ENCODE peak calls at places on chromosomes 1 and 21, in eight cellular contexts. E is tibial artery, B is Karpas-422, V is NT2/D1, T is left lung, L is heart right ventricle, Q is fibroblast of lung, O is cardiac muscle cell. W is an unnamed sample. For H3K4me1, the result is how much of the 10 kb centered on the place peaks cover.

GRCh38 chr1:48069662-48070432 is 72.7 kb upstream of the TRABD2B start:
- DNase-seq in V (no peak), B (no peak), Q (no peak), E (peak), L (no peak), T (no peak), O (peak), W (no peak)

GRCh38 chr1:96987186-96987703 is 265.7 kb downstream of the PTBP2 start:
- DNase-seq in Q (no peak), E (no peak), B (no peak), V (no peak), T (no peak), L (no peak), O (peak), W (no peak)

GRCh38 chr1:42319871-42320484 is 15.1 kb downstream of the FOXJ3 start:
- DNase-seq in V (no peak), O (no peak), B (no peak), L (no peak), T (no peak), E (no peak), Q (no peak), W (no peak)

GRCh38 chr1:244028701-244029100 is 22.4 kb upstream of the ZBTB18 start:
- DNase-seq in E (no peak), T (no peak), O (no peak), Q (no peak), V (no peak), B (no peak), L (no peak), W (no peak)

GRCh38 chr1:56249244-56249643 is 330.1 kb downstream of the PLPP3 start:
- DNase-seq in E (no peak), L (no peak), Q (no peak), B (no peak), T (no peak), O (no peak), V (no peak), W (no peak)

GRCh38 chr1:159921251-159921650 is 4.1 kb downstream of the TAGLN2 start:
- DNase-seq in B (no peak), E (no peak), L (no peak), V (no peak), T (no peak), O (no peak), Q (no peak), W (no peak)

GRCh38 chr1:15758537-15758936 is at the start of gene FBLIM1:
- DNase-seq in V (no peak), O (peak), L (no peak), B (no peak), E (no peak), Q (no peak), T (no peak), W (no peak)

GRCh38 chr1:228004331-228004871 is 2.4 kb upstream of the WNT3A start:
- DNase-seq in B (peak), Q (no peak), V (peak), O (peak), T (no peak), L (peak), E (no peak), W (peak)

GRCh38 chr1:57485643-57486042 is 61.8 kb upstream of the DAB1 start:
- DNase-seq in T (no peak), V (no peak), B (peak), L (no peak), E (no peak), O (peak), Q (peak), W (no peak)

GRCh38 chr21:40841524-40842196 is 5.3 kb downstream of the DSCAM start:
- DNase-seq in V (peak), T (peak), B (no peak), Q (no peak), O (no peak), E (no peak), L (peak), W (no peak)

GRCh38 chr21:31176080-31176551 is 137.8 kb upstream of the KRTAP19-8 start:
- DNase-seq in B (no peak), T (no peak), O (no peak), L (no peak), E (no peak), V (no peak), Q (no peak), W (no peak)

GRCh38 chr1:109969907-109970306 is 14.7 kb upstream of the AHCYL1 start:
- DNase-seq in T (no peak), Q (no peak), L (no peak), B (no peak), O (no peak), E (no peak), V (no peak), W (no peak)

GRCh38 chr1:236673284-236673919 is 12.9 kb upstream of the ACTN2 start:
- DNase-seq in B (no peak), Q (peak), O (peak), L (no peak), E (no peak), V (no peak), T (no peak), W (no peak)

GRCh38 chr1:56643661-56644060 is 1.5 kb upstream of the PRKAA2 start:
- DNase-seq in B (no peak), T (no peak), O (no peak), L (no peak), Q (peak), V (no peak), E (no peak), W (no peak)

GRCh38 chr1:60573726-60574409 is 500.3 kb upstream of the C1orf87 start:
- DNase-seq in L (no peak), T (no peak), E (no peak), O (peak), Q (peak), V (peak), B (no peak), W (no peak)

GRCh38 chr21:42386034-42386591 is 9.7 kb downstream of the TMPRSS3 start:
- DNase-seq in T (no peak), E (no peak), L (no peak), V (no peak), Q (no peak), B (no peak), O (no peak), W (no peak)

GRCh38 chr1:36094621-36095061 is 5.9 kb downstream of the ADPRS start:
- DNase-seq in B (no peak), L (no peak), Q (no peak), E (peak), V (no peak), T (no peak), O (no peak), W (no peak)

GRCh38 chr1:48246727-48247126 is 24.2 kb downstream of the SLC5A9 start:
- DNase-seq in E (no peak), L (peak), T (peak), B (no peak), Q (no peak), V (no peak), O (no peak), W (no peak)

GRCh38 chr1:109265016-109265415 is 15.7 kb downstream of the CELSR2 start:
- DNase-seq in L (no peak), E (no peak), V (no peak), T (no peak), Q (no peak), O (no peak), B (no peak), W (no peak)

GRCh38 chr1:32299327-32299726 is 7.4 kb downstream of the HDAC1 start:
- DNase-seq in T (no peak), B (no peak), L (no peak), Q (no peak), V (no peak), O (no peak), E (no peak), W (no peak)

GRCh38 chr1:213761845-213762407 is 225.8 kb upstream of the PROX1 start:
- DNase-seq in Q (no peak), T (no peak), E (no peak), V (peak), O (peak), L (no peak), B (no peak), W (no peak)

GRCh38 chr21:26614251-26614650 is 41.2 kb upstream of the CYYR1 start:
- DNase-seq in V (no peak), B (no peak), E (no peak), L (no peak), Q (peak), T (no peak), O (no peak), W (no peak)

GRCh38 chr1:172450524-172450885 is 6.6 kb upstream of the PIGC start:
- DNase-seq in E (no peak), L (no peak), B (no peak), V (no peak), T (no peak), O (no peak), Q (no peak), W (no peak)

GRCh38 chr1:239619190-239619589 is 232.8 kb downstream of the CHRM3 start:
- DNase-seq in Q (no peak), V (no peak), B (no peak), O (no peak), E (no peak), T (no peak), L (no peak), W (no peak)

GRCh38 chr1:12275370-12275769 is 45.5 kb downstream of the VPS13D start:
- DNase-seq in B (peak), E (no peak), V (peak), T (peak), Q (peak), L (peak), O (peak), W (no peak)

GRCh38 chr1:145961425-145962156 is 2.8 kb downstream of the ANKRD34A start:
- DNase-seq in L (peak), O (peak), Q (no peak), T (peak), E (peak), B (peak), V (no peak), W (peak)

GRCh38 chr21:38832664-38833063 is 26.9 kb downstream of the ETS2 start:
- DNase-seq in Q (no peak), B (no peak), V (no peak), L (no peak), T (no peak), E (no peak), O (no peak), W (no peak)

GRCh38 chr1:178282949-178283367 is 189.1 kb downstream of the RASAL2 start:
- DNase-seq in T (no peak), O (peak), V (no peak), L (no peak), Q (peak), E (no peak), B (no peak), W (no peak)

GRCh38 chr1:84855947-84856660 is 36.9 kb downstream of the LPAR3 start:
- DNase-seq in O (no peak), L (no peak), V (no peak), E (no peak), B (no peak), Q (no peak), T (no peak), W (no peak)

GRCh38 chr1:11610629-11611180 is 43.5 kb downstream of the FBXO2 start:
- DNase-seq in T (no peak), V (no peak), Q (no peak), E (no peak), L (no peak), B (no peak), O (no peak), W (no peak)

GRCh38 chr1:228804640-228805413 is 69.5 kb downstream of the RHOU start:
- DNase-seq in L (no peak), V (peak), Q (no peak), T (no peak), E (no peak), O (peak), B (no peak), W (no peak)

GRCh38 chr1:152520561-152521090 is 6.3 kb downstream of the CRCT1 start:
- DNase-seq in Q (no peak), O (no peak), T (no peak), B (no peak), V (no peak), L (no peak), E (no peak), W (no peak)

GRCh38 chr1:212712451-212713303 is 13.0 kb upstream of the BATF3 start:
- DNase-seq in E (no peak), Q (no peak), O (peak), V (no peak), L (no peak), B (no peak), T (no peak), W (no peak)

GRCh38 chr21:15051652-15052554 is 12.9 kb downstream of the NRIP1 start:
- DNase-seq in E (no peak), L (no peak), T (no peak), V (no peak), B (no peak), O (peak), Q (no peak), W (no peak)

GRCh38 chr1:153677718-153678518 is 570 bp upstream of the NPR1 start:
- DNase-seq in L (peak), O (peak), Q (peak), V (peak), E (peak), T (no peak), B (peak), W (no peak)

GRCh38 chr21:42645211-42646075 is 8.0 kb upstream of the PDE9A start:
- DNase-seq in L (no peak), O (no peak), B (no peak), V (no peak), T (no peak), Q (no peak), E (no peak), W (no peak)

GRCh38 chr1:204873176-204873575 is 2.5 kb downstream of the NFASC start:
- DNase-seq in V (no peak), E (no peak), B (no peak), T (no peak), L (no peak), O (no peak), Q (no peak), W (no peak)
- H3K4me1 ChIP-seq in V (under half), E (under half), B (under half), T (under half), L (under half), O (under half), Q (under half), W (half or more)

GRCh38 chr1:93129507-93130099 is 50.5 kb downstream of the MTF2 start:
- DNase-seq in O (no peak), L (no peak), V (no peak), T (no peak), B (no peak), E (no peak), Q (no peak), W (no peak)
- H3K4me1 ChIP-seq in O (under half), L (under half), V (under half), T (under half), B (under half), E (under half), Q (under half), W (under half)

DNA sequence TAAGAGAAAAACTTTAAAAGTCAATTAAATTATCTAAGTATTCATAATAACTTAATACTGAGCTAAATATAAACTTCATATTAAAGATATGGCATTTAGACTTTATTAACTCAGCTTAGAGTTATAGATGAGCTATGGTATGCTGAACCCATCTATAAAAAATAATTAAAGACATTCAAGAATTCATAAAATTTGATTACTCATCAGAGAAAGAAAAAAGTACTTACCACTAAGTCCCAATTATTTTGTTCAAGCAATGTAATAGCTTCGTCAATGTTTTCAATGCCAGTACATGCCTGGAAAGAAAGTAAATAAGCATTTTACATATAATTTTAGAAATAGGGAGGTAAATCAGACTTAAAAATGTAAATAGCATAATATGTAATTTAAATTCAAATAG is 102.4 kb downstream of the FAF1 start:
- DNase-seq in E (no peak), O (no peak), Q (no peak), B (no peak), L (no peak), T (no peak), V (no peak), W (no peak)
- H3K4me1 ChIP-seq in E (under half), O (under half), Q (under half), B (under half), L (under half), T (under half), V (under half), W (under half)

GRCh38 chr1:154955039-154955717 is 721 bp downstream of the PBXIP1 start:
- DNase-seq in O (peak), Q (peak), L (no peak), V (no peak), E (no peak), T (no peak), B (peak), W (no peak)

GRCh38 chr1:154953611-154954038 is 2.3 kb downstream of the PBXIP1 start:
- DNase-seq in B (no peak), L (no peak), E (no peak), V (no peak), O (no peak), T (no peak), Q (no peak), W (no peak)

GRCh38 chr1:154951901-154952657 is 3.8 kb downstream of the PBXIP1 start:
- DNase-seq in O (no peak), B (peak), Q (no peak), T (no peak), V (no peak), L (no peak), E (no peak), W (no peak)

GRCh38 chr1:154954541-154954940 is 1.4 kb downstream of the PBXIP1 start:
- DNase-seq in E (no peak), V (no peak), B (no peak), L (no peak), Q (no peak), T (no peak), O (no peak), W (no peak)

DNA sequence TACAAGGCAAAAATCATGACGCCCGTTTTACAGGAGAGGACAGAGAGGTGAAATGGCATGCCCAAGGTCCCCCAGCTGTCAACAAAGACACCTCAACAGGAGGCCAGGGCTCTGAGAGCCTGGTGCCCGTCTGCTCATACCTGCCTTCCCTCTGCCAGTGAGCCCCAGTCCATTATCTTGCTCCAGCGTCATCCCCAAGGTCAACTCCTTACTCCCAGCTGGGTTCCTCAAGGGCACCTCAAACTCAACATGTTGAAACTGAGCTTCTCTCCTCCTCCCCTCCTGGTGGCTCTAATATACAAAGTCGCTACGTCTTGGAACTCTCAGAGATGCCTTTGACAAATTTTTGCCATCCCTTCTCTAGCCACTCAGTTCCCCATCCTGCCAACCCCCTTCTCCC is 3.2 kb downstream of the PBXIP1 start:
- DNase-seq in V (no peak), B (no peak), Q (no peak), O (no peak), E (no peak), L (no peak), T (no peak), W (no peak)
- H3K4me1 ChIP-seq in V (under half), B (half or more), Q (under half), O (under half), E (under half), L (under half), T (half or more), W (under half)

DNA sequence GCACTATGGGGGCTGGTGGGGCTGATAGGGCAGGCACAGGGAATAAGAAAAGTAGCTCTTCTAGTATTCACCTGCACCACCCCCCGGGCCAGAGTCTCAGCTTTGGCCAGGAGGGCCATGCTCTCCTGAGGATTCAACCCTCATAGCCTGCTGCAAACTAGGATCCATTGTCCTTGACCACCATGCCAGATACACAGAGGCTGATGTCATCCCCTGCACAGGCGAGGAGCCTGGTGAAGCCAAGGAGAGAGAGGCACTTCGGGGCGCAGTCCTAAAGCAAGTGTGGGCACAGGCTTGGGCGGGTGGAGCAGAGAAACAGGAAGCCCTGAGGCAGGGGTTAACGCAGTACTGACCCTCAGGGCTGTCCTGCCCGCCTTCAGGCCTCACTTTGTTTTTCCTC is 29.5 kb downstream of the TMEM53 start:
- DNase-seq in E (no peak), L (no peak), V (no peak), B (no peak), T (no peak), O (no peak), Q (no peak), W (no peak)
- H3K4me1 ChIP-seq in E (under half), L (under half), V (under half), B (under half), T (under half), O (under half), Q (under half), W (under half)

DNA sequence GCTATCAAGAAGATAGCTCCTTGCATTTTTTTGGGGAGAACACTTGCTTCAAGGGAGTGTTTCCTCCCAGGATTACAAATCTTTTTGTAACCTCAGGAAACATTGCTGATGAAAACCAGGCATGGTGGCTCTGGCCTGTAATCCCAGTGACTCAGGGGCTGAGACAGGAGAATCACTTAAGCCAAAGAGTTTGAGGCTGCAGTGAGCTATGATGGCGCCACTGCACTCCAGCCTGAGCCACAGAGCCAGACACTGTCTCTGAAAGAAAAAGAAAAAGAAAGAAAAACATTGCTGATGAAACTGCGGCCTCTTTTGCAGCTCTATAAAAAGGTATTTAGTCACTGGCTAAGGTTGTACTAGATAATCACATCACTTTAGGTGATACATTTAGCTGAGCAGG is 7.3 kb downstream of the RNU1-2 start:
- DNase-seq in E (peak), O (peak), Q (peak), T (no peak), V (no peak), L (no peak), B (no peak), W (no peak)
- H3K4me1 ChIP-seq in E (under half), O (under half), Q (under half), T (under half), V (under half), L (under half), B (under half), W (under half)

GRCh38 chr1:64518692-64519481 is 49.0 kb downstream of the CACHD1 start:
- DNase-seq in B (no peak), L (no peak), Q (no peak), V (peak), E (no peak), T (no peak), O (no peak), W (no peak)
- H3K4me1 ChIP-seq in B (under half), L (under half), Q (under half), V (under half), E (under half), T (under half), O (half or more), W (under half)

W was measured in right atrium auricular region.